ENCODE peak calls at places on chromosomes 11 and 22, in six cellular contexts. A is upper lobe of left lung, E is spleen, K is transverse colon, L is HCT116, Q is GM12891. Z is an unnamed sample.

GRCh38 chr11:123475478-123475877 is 45.4 kb downstream of the GRAMD1B start:
- DNase-seq in A (no peak), E (no peak), K (no peak), L (no peak), Q (no peak), Z (no peak)

GRCh38 chr11:117822522-117823033 is 2.0 kb downstream of the FXYD2 start:
- DNase-seq in A (peak; percentile 18), E (peak; percentile 64), K (peak; percentile 4), L (no peak), Q (no peak), Z (no peak)

GRCh38 chr11:10409207-10409661 is 45.8 kb upstream of the AMPD3 start:
- DNase-seq in A (no peak), E (no peak), K (no peak), L (no peak), Q (no peak), Z (no peak)

GRCh38 chr11:17630936-17631335 is 83.9 kb downstream of the OTOG start:
- DNase-seq in A (no peak), E (no peak), K (no peak), L (no peak), Q (no peak), Z (no peak)

GRCh38 chr11:72358461-72359405 is 75.6 kb downstream of the CLPB start:
- DNase-seq in A (no peak), E (no peak), K (no peak), L (no peak), Q (no peak), Z (no peak)

GRCh38 chr11:9276571-9276970 is 11.4 kb upstream of the DENND5A start:
- DNase-seq in A (no peak), E (no peak), K (no peak), L (no peak), Q (no peak), Z (no peak)

GRCh38 chr11:67290801-67291200 is 1.7 kb downstream of the ANKRD13D start:
- DNase-seq in A (no peak), E (peak; percentile 77), K (no peak), L (no peak), Q (no peak), Z (no peak)

GRCh38 chr11:2665747-2666710 is 33.8 kb downstream of the KCNQ1OT1 start:
- DNase-seq in A (no peak), E (peak; percentile 42), K (no peak), L (no peak), Q (no peak), Z (peak; percentile 2)

GRCh38 chr11:18066626-18067025 is 20.6 kb upstream of the TPH1 start:
- DNase-seq in A (no peak), E (no peak), K (no peak), L (no peak), Q (no peak), Z (no peak)

GRCh38 chr11:132408877-132409276 is 1038.5 kb downstream of the NTM start:
- DNase-seq in A (no peak), E (no peak), K (no peak), L (no peak), Q (no peak), Z (no peak)

GRCh38 chr11:134510641-134511040 is 98.6 kb upstream of the B3GAT1 start:
- DNase-seq in A (peak; percentile 57), E (no peak), K (no peak), L (no peak), Q (no peak), Z (no peak)

GRCh38 chr22:28973352-28973751 is 88.3 kb downstream of the C22orf31 start:
- DNase-seq in A (no peak), E (no peak), K (no peak), L (no peak), Q (no peak), Z (no peak)

GRCh38 chr11:63488789-63489188 is 2.2 kb downstream of the PLAAT5 start:
- DNase-seq in A (no peak), E (no peak), K (no peak), L (no peak), Q (no peak), Z (no peak)

GRCh38 chr11:69630009-69630870 is 10.7 kb upstream of the CCND1 start:
- DNase-seq in A (no peak), E (no peak), K (no peak), L (no peak), Q (no peak), Z (no peak)

GRCh38 chr11:88345408-88345807 is 7.9 kb upstream of the CTSC start:
- DNase-seq in A (no peak), E (no peak), K (no peak), L (no peak), Q (no peak), Z (no peak)

GRCh38 chr11:60899977-60900376 is 6.4 kb downstream of the PRPF19 start:
- DNase-seq in A (no peak), E (no peak), K (no peak), L (no peak), Q (no peak), Z (no peak)

GRCh38 chr11:60897496-60897895 is 8.9 kb downstream of the PRPF19 start:
- DNase-seq in A (no peak), E (no peak), K (no peak), L (no peak), Q (no peak), Z (no peak)

GRCh38 chr11:60900673-60901404 is 5.5 kb downstream of the PRPF19 start:
- DNase-seq in A (no peak), E (no peak), K (no peak), L (no peak), Q (no peak), Z (no peak)

GRCh38 chr11:60902625-60903024 is 3.8 kb downstream of the PRPF19 start:
- DNase-seq in A (no peak), E (no peak), K (no peak), L (no peak), Q (no peak), Z (no peak)

GRCh38 chr11:60899021-60899936 is 7.1 kb downstream of the PRPF19 start:
- DNase-seq in A (no peak), E (no peak), K (no peak), L (peak; percentile 51), Q (no peak), Z (peak; percentile 46)
- TF ChIP-seq POLR2AphosphoS5 in A (no peak), E (no peak), K (no peak), L (no peak), Q (no peak), Z (peak; percentile 55)

GRCh38 chr22:19913337-19913936 is 28.1 kb upstream of the COMT start:
- DNase-seq in A (no peak), E (no peak), K (no peak), L (no peak), Q (no peak), Z (no peak)
- TF ChIP-seq POLR2A in A (no peak), E (no peak), K (no peak), L (no peak), Q (no peak), Z (no peak)

GRCh38 chr11:76576166-76576565 is 94.4 kb downstream of the LRRC32 start:
- DNase-seq in A (no peak), E (no peak), K (no peak), L (no peak), Q (no peak), Z (no peak)

GRCh38 chr11:76579047-76579751 is 91.3 kb downstream of the LRRC32 start:
- DNase-seq in A (peak; percentile 57), E (no peak), K (no peak), L (no peak), Q (no peak), Z (no peak)

GRCh38 chr11:76578655-76579046 is 91.9 kb downstream of the LRRC32 start:
- DNase-seq in A (no peak), E (peak; percentile 87), K (no peak), L (no peak), Q (no peak), Z (no peak)

GRCh38 chr11:76577921-76578654 is 92.5 kb downstream of the LRRC32 start:
- DNase-seq in A (no peak), E (no peak), K (no peak), L (no peak), Q (no peak), Z (no peak)

DNA sequence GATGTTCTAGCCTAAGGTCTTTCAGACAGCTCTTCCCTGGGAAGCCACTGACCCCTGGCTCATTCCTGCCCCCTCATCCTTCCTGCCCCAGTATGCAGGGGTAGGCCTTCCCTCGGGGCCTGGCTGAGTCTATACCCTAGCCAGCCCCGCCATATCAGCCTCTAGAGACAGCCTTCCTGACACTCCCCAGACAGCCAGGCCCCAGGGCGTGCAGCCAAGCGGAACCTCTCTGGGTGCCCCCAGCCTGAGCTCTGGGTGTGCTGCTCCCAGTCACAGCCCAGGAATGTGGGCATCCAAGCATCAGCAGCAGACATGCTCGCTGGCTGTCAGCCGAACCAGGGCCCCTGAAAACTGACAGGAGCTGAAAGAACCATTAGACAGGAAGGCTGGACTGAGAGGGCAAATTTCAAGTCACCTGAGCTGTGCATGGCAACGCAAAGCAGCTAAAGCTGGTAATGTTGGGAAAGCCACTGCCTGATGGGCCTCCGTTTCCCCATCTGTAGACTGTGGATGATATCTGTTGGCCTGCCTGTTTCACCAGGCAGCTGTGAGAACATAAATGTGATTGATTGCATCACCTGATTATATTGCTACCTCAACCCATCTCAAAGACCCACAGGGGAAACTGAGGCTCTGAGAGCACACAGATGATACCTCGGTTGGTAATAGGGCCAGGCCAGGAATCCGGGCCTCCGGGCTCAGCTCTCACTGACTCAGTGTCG is 93.2 kb downstream of the LRRC32 start:
- DNase-seq in A (peak; percentile 72), E (no peak), K (peak; percentile 64), L (no peak), Q (no peak), Z (no peak)
- TF ChIP-seq POLR2AphosphoS5 in A (peak; percentile 55), E (peak; percentile 65), K (peak; percentile 39), L (no peak), Q (no peak), Z (no peak)

GRCh38 chr11:126281666-126282175 is 1.2 kb upstream of the TIRAP start:
- DNase-seq in A (no peak), E (no peak), K (no peak), L (no peak), Q (no peak), Z (no peak)

GRCh38 chr11:126284829-126285228 is 1.9 kb downstream of the TIRAP start:
- DNase-seq in A (no peak), E (no peak), K (peak; percentile 83), L (no peak), Q (peak; percentile 37), Z (no peak)

GRCh38 chr11:126282361-126282741 is 542 bp upstream of the TIRAP start:
- DNase-seq in A (peak; percentile 87), E (peak; percentile 85), K (peak; percentile 57), L (no peak), Q (no peak), Z (peak; percentile 24)

GRCh38 chr11:126281245-126281644 is 1.6 kb upstream of the TIRAP start:
- DNase-seq in A (no peak), E (no peak), K (no peak), L (no peak), Q (no peak), Z (no peak)

DNA sequence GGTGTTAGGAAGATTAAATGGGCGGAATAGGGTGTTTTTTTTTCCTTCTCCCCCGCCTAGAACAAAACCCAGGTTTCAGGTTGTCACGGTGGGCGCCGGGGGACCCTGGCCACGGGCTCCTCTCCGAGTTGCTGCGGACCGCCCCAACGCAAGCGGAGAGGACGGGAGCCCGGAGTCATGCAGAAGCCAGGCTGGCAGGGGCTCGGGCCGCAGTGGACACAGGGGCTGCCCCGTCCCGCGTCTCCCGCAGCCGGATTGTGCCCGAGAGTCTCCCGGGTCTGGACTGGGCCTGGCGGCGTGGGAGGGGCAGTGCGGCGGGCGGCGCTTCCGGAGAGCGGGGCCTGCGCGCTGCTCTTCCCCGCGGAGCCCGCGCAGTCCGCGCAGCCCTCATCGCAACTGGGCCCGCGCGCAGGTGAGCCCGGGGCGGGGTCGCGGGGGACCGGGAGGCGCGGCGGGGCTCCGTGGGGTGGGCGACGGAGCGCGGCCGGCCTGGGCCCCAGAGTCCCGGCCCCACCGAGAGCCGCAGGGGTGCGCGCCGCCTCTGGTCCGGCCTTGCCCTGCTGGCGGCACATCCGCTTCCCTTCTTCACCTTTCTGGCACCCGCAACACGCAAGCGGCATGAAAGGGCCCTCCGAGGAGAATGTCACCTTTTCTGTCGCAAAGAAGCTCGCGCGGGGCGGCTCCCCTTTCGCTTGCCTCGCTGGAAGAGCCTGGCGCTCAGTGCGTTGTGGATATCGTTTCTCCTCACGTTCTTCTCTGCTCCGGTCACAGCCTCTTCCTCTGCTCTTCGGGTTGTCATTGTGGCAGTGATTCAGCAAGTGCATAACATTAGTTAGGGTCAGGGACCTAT is at the start of gene TIRAP:
- DNase-seq in A (peak; percentile 94), E (peak; percentile 93), K (peak; percentile 76), L (no peak), Q (peak; percentile 62), Z (peak; percentile 56)
- TF ChIP-seq POLR2A in A (no peak), E (peak; percentile 51), K (peak; percentile 68), L (peak; percentile 49), Q (peak; percentile 31), Z (peak; percentile 42)

Z was measured in prostate gland.